ENCODE peak calls at places on chromosomes 11 and 22, in six cellular contexts. T is fibroblast of lung, Z is IMR-90, Y is BE2C, H is ovary, F is psoas muscle. L is an unnamed sample.

GRCh38 chr22:37121887-37122591 is 12.5 kb upstream of the TMPRSS6 start:
- DNase-seq in T (no peak), Z (peak; percentile 37), Y (no peak), H (no peak), F (no peak), L (peak; percentile 97)

GRCh38 chr22:48643066-48643731 is 1184.5 kb downstream of the BRD1 start:
- DNase-seq in T (no peak), Z (no peak), Y (no peak), H (no peak), F (no peak), L (no peak)

GRCh38 chr11:27864046-27865025 is 164.1 kb upstream of the BDNF start:
- DNase-seq in T (no peak), Z (no peak), Y (no peak), H (no peak), F (no peak), L (no peak)

GRCh38 chr11:130051077-130051476 is 18.6 kb upstream of the APLP2 start:
- DNase-seq in T (no peak), Z (peak; percentile 53), Y (no peak), H (no peak), F (no peak), L (no peak)

GRCh38 chr11:73366265-73366610 is 10.0 kb upstream of the RELT start:
- DNase-seq in T (no peak), Z (no peak), Y (no peak), H (no peak), F (no peak), L (no peak)

GRCh38 chr22:28442951-28443876 is 236.4 kb downstream of the TTC28 start:
- DNase-seq in T (peak; percentile 82), Z (peak; percentile 76), Y (peak; percentile 64), H (peak; percentile 64), F (peak; percentile 43), L (no peak)

GRCh38 chr11:61833478-61833877 is 5.4 kb downstream of the FADS2 start:
- DNase-seq in T (no peak), Z (no peak), Y (no peak), H (no peak), F (no peak), L (no peak)

GRCh38 chr11:126319374-126319740 is 15.5 kb downstream of the DCPS start:
- DNase-seq in T (no peak), Z (no peak), Y (no peak), H (peak; percentile 29), F (no peak), L (no peak)

GRCh38 chr11:124798991-124799383 is 1.2 kb downstream of the MSANTD2 start:
- DNase-seq in T (peak; percentile 72), Z (peak; percentile 77), Y (no peak), H (no peak), F (no peak), L (no peak)

GRCh38 chr22:29359469-29359868 is 28.9 kb downstream of the AP1B1 start:
- DNase-seq in T (peak; percentile 70), Z (peak; percentile 53), Y (peak; percentile 86), H (peak; percentile 73), F (peak; percentile 66), L (no peak)

GRCh38 chr11:15584158-15584557 is 469.4 kb downstream of the INSC start:
- DNase-seq in T (no peak), Z (no peak), Y (peak; percentile 53), H (no peak), F (no peak), L (no peak)

GRCh38 chr11:130536106-130537040 is 87.9 kb downstream of the ADAMTS15 start:
- DNase-seq in T (no peak), Z (peak; percentile 30), Y (no peak), H (no peak), F (no peak), L (no peak)

GRCh38 chr11:44564653-44565007 is 833 bp upstream of the CD82 start:
- DNase-seq in T (peak; percentile 84), Z (peak; percentile 84), Y (peak; percentile 42), H (peak; percentile 89), F (peak; percentile 87), L (no peak)

GRCh38 chr22:35329114-35329847 is 29.6 kb downstream of the TOM1 start:
- DNase-seq in T (no peak), Z (no peak), Y (no peak), H (no peak), F (no peak), L (no peak)

GRCh38 chr22:50140615-50141014 is 29.9 kb upstream of the PANX2 start:
- DNase-seq in T (peak; percentile 28), Z (no peak), Y (no peak), H (no peak), F (no peak), L (no peak)

GRCh38 chr22:43096420-43096819 is 7.2 kb upstream of the TTLL1 start:
- DNase-seq in T (no peak), Z (no peak), Y (no peak), H (no peak), F (no peak), L (no peak)

GRCh38 chr11:77801477-77801876 is 19.0 kb downstream of the RSF1 start:
- DNase-seq in T (no peak), Z (no peak), Y (no peak), H (no peak), F (no peak), L (no peak)

GRCh38 chr22:42644422-42645340 is 4.3 kb upstream of the ATP5MGL start:
- DNase-seq in T (peak; percentile 42), Z (no peak), Y (no peak), H (peak; percentile 76), F (peak; percentile 67), L (no peak)

GRCh38 chr11:135061166-135061565 is 649.1 kb upstream of the B3GAT1 start:
- DNase-seq in T (no peak), Z (no peak), Y (no peak), H (no peak), F (no peak), L (no peak)

GRCh38 chr11:13602844-13603243 is 65.6 kb upstream of the FAR1 start:
- DNase-seq in T (no peak), Z (no peak), Y (no peak), H (no peak), F (no peak), L (no peak)

GRCh38 chr11:69587454-69588081 is 53.4 kb upstream of the CCND1 start:
- DNase-seq in T (no peak), Z (peak; percentile 81), Y (no peak), H (no peak), F (no peak), L (no peak)

GRCh38 chr11:65625628-65626342 is 10.2 kb downstream of the PCNX3 start:
- DNase-seq in T (peak; percentile 43), Z (no peak), Y (peak; percentile 64), H (peak; percentile 66), F (peak; percentile 62), L (peak; percentile 62)

GRCh38 chr11:16632295-16633200 is 105.9 kb upstream of the C11orf58 start:
- DNase-seq in T (peak; percentile 9), Z (peak; percentile 21), Y (no peak), H (no peak), F (no peak), L (no peak)

GRCh38 chr11:85665756-85666155 is 827 bp upstream of the CREBZF start:
- DNase-seq in T (no peak), Z (no peak), Y (no peak), H (no peak), F (no peak), L (no peak)

GRCh38 chr11:624705-625635 is at the start of gene CDHR5:
- DNase-seq in T (no peak), Z (no peak), Y (no peak), H (peak; percentile 36), F (no peak), L (no peak)

GRCh38 chr11:130166457-130166784 is 6.8 kb downstream of the ST14 start:
- DNase-seq in T (peak; percentile 97), Z (peak; percentile 99), Y (peak; percentile 67), H (no peak), F (no peak), L (no peak)

DNA sequence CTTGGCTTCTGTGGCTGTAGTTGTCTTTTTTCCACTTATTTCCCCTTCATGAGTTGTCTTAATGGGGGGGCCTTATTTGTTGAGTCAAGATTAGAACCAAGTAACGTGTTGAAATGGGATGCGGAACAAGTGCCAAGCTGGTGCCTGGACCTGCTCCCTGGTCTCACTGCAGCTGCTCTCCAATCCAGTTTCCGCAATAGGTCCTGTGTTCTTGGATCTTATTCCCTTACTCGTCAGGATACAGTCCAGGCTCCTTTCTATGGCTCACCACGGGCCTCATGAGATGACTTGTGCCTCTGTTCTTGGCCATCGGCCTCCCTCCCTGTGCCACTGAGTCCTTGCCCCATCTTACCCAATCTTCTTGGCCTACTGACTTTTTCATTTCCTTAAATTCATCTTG is 159.6 kb upstream of the CADM1 start:
- DNase-seq in T (no peak), Z (no peak), Y (no peak), H (no peak), F (peak; percentile 30), L (no peak)
- H3K4me3 ChIP-seq in T (no peak overlapping the region), Z (no peak overlapping the region), Y (no peak overlapping the region), H (no peak overlapping the region), F (no peak overlapping the region), L (no peak overlapping the region)

DNA sequence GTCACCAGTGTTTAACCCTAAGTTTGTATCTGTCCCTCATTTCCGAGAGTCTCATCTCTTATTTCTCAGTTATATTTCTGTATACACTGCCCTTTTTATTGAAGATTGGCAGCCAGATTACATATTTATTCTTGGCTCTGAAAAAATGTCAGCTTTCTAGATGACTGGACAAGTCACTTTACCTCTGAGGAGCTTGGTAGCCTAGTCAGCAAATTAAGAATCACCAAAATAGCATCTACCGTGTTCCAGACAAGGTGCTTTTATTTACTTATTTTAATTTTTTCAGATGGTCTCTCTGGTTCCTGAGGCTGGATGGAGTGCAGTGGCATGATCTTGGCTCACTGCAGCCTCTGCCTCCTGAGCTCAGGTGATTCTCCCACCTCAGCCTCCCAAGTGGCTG is 5.6 kb upstream of the RBM4 start:
- DNase-seq in T (no peak), Z (no peak), Y (no peak), H (no peak), F (no peak), L (no peak)
- H3K36me3 ChIP-seq in T (peaks cover 6% of the 10 kb centered on the region), Z (peaks cover 24% of the 10 kb centered on the region), Y (peaks cover 61% of the 10 kb centered on the region), H (no peaks in the 10 kb centered on the region), F (peaks cover 42% of the 10 kb centered on the region), L (peaks cover 21% of the 10 kb centered on the region)

DNA sequence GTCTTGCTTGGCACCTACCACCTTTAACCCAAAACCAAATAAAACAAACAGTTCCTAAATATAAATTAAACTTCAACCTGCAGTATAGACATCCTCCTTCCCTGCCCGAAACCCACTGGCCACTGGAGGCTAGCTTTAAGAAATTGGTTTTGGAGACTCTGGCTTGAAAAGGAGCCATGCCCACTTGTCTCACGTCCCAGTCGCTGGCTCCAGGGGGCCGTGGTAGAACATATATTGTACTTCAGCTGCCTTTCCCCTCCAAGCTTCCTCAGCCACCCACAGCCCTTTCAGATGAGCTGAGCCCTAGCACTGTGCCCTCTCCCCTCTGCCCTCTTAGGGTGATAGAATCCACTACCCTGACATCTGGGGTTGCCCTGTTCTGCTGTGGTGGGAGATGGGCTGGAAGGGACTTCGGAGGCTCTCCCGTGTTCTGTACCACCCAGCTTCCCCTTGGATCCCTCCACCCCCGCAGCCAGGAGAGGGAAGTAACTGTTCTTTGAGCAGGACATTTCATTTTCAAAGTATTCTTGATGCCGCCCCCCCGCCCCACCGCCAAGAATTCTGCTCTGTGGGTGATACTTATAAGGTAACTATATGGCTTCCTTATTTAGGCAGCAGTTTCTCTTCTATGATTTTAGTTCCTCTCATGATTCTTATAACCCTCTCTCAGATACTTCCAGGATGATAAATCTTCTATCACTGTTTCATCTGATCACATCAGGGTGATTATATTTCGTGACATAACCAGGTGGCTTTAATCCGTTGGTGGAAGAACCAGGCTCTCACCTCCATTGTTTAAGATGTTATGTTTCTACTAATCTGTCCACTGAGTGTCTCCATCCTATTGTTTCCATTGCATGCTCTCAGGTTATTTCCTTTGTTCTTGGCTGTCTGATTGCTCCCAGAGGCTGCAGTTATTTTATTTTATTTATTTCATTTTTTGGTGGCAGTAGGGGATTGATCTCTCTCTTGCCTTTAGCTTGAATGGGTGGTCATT is 24.0 kb downstream of the ZBTB16 start:
- DNase-seq in T (no peak), Z (no peak), Y (no peak), H (no peak), F (no peak), L (no peak)
- H3K4me3 ChIP-seq in T (no peak overlapping the region), Z (no peak overlapping the region), Y (no peak overlapping the region), H (no peak overlapping the region), F (no peak overlapping the region), L (no peak overlapping the region)

GRCh38 chr11:72015511-72016061 is 16.9 kb downstream of the IL18BP start:
- DNase-seq in T (peak; percentile 19), Z (peak; percentile 24), Y (peak; percentile 63), H (no peak), F (no peak), L (no peak)
- H3K36me3 ChIP-seq in T (peaks cover 63% of the 10 kb centered on the region), Z (peaks cover 96% of the 10 kb centered on the region), Y (peaks cover 98% of the 10 kb centered on the region), H (no peaks in the 10 kb centered on the region), F (peaks cover 100% of the 10 kb centered on the region), L (peaks cover 94% of the 10 kb centered on the region)